ENCODE peak calls at places on chromosomes 2 and 18, in eight cellular contexts. M, F, K, H, V, G, T and U are unnamed samples.

GRCh38 chr18:9737814-9738160 is 29.7 kb downstream of the RAB31 start:
- DNase-seq in T (no peak), K (peak; percentile 98), M (no peak), V (no peak), F (no peak), G (no peak), H (peak; percentile 24), U (peak; percentile 78)

GRCh38 chr18:35661483-35662146 is 80.1 kb downstream of the GALNT1 start:
- DNase-seq in T (no peak), F (no peak), V (no peak), M (no peak), H (no peak), K (peak; percentile 29), G (no peak), U (no peak)

GRCh38 chr18:67400502-67401117 is 115.9 kb downstream of the DSEL start:
- DNase-seq in H (no peak), V (no peak), T (no peak), G (no peak), F (no peak), K (no peak), M (no peak), U (no peak)

GRCh38 chr2:148552675-148553331 is 91.7 kb upstream of the EPC2 start:
- DNase-seq in G (no peak), M (peak; percentile 27), H (no peak), T (no peak), F (no peak), V (peak; percentile 11), K (no peak), U (no peak)

GRCh38 chr2:134869941-134870736 is 31.7 kb downstream of the ACMSD start:
- DNase-seq in H (no peak), T (no peak), G (no peak), K (no peak), F (no peak), M (no peak), V (no peak), U (peak; percentile 9)

GRCh38 chr2:235212501-235212900 is 260.7 kb downstream of the SH3BP4 start:
- DNase-seq in V (no peak), M (no peak), H (no peak), G (no peak), T (no peak), F (no peak), K (no peak), U (no peak)

GRCh38 chr2:151302879-151303278 is 13.4 kb upstream of the NMI start:
- DNase-seq in M (no peak), G (no peak), T (no peak), K (no peak), V (no peak), F (no peak), H (peak; percentile 27), U (no peak)

GRCh38 chr2:70767094-70767698 is 804 bp downstream of the ADD2 start:
- DNase-seq in K (peak; percentile 31), M (no peak), T (no peak), F (peak; percentile 17), H (peak; percentile 63), G (peak; percentile 12), V (no peak), U (peak; percentile 19)

GRCh38 chr2:138059967-138060635 is 95.8 kb downstream of the HNMT start:
- DNase-seq in F (no peak), G (no peak), T (peak; percentile 38), M (no peak), V (no peak), K (peak; percentile 92), H (no peak), U (no peak)

GRCh38 chr2:234514873-234515638 is 18.2 kb upstream of the ARL4C start:
- DNase-seq in G (no peak), K (no peak), M (no peak), T (no peak), F (no peak), H (no peak), V (no peak), U (no peak)

GRCh38 chr18:2856499-2856898 is 9.7 kb downstream of the EMILIN2 start:
- DNase-seq in K (no peak), M (no peak), T (no peak), F (no peak), H (no peak), V (no peak), G (no peak), U (no peak)

GRCh38 chr18:24136967-24137373 is 1.9 kb upstream of the CABYR start:
- DNase-seq in G (no peak), H (no peak), K (no peak), V (no peak), F (no peak), M (no peak), T (no peak), U (no peak)

GRCh38 chr2:23541453-23542334 is 156.7 kb downstream of the KLHL29 start:
- DNase-seq in F (no peak), M (no peak), V (no peak), G (no peak), T (no peak), K (peak; percentile 81), H (peak; percentile 29), U (no peak)

GRCh38 chr2:133334923-133335322 is 233.3 kb downstream of the NCKAP5 start:
- DNase-seq in V (no peak), H (no peak), F (no peak), M (no peak), G (no peak), K (no peak), T (no peak), U (no peak)

GRCh38 chr2:164655336-164655735 is 34.1 kb upstream of the GRB14 start:
- DNase-seq in T (no peak), V (no peak), K (no peak), H (no peak), F (no peak), G (no peak), M (no peak), U (no peak)

GRCh38 chr2:39913648-39914456 is 134.8 kb upstream of the THUMPD2 start:
- DNase-seq in F (no peak), M (no peak), T (peak; percentile 20), H (peak; percentile 50), K (peak; percentile 60), V (no peak), G (no peak), U (no peak)

GRCh38 chr2:78261454-78261853 is 739.3 kb upstream of the LRRTM4 start:
- DNase-seq in V (no peak), H (no peak), G (no peak), F (no peak), K (no peak), T (no peak), M (no peak), U (no peak)